ENCODE peak calls at places on chromosomes 7 and 10, in nine cellular contexts. One of them, this sample, is unnamed.

GRCh38 chr7:112422842-112423496 is 27.3 kb upstream of the IFRD1 start:
- DNase-seq in pancreas: peak; percentile 92
- DNase-seq in PC-9: peak; percentile 97
- DNase-seq in cardiac muscle cell: peak; percentile 12
- DNase-seq in breast epithelium: peak; percentile 95
- DNase-seq in effector memory CD4-positive, alpha-beta T cell: no peak
- DNase-seq in left lung: no peak
- DNase-seq in CD8-positive, alpha-beta memory T cell: no peak
- DNase-seq in adrenal gland: peak; percentile 95
- DNase-seq in this sample: peak; percentile 75

GRCh38 chr7:36315309-36315948 is 74.2 kb upstream of the ANLN start:
- DNase-seq in pancreas: no peak
- DNase-seq in PC-9: no peak
- DNase-seq in cardiac muscle cell: no peak
- DNase-seq in breast epithelium: no peak
- DNase-seq in effector memory CD4-positive, alpha-beta T cell: no peak
- DNase-seq in left lung: no peak
- DNase-seq in CD8-positive, alpha-beta memory T cell: no peak
- DNase-seq in adrenal gland: no peak
- DNase-seq in this sample: peak; percentile 46

GRCh38 chr7:99404977-99405320 is 3.4 kb downstream of the PDAP1 start:
- DNase-seq in pancreas: no peak
- DNase-seq in PC-9: no peak
- DNase-seq in cardiac muscle cell: no peak
- DNase-seq in breast epithelium: no peak
- DNase-seq in effector memory CD4-positive, alpha-beta T cell: no peak
- DNase-seq in left lung: no peak
- DNase-seq in CD8-positive, alpha-beta memory T cell: no peak
- DNase-seq in adrenal gland: no peak
- DNase-seq in this sample: no peak

GRCh38 chr10:120475844-120476791 is 19.1 kb downstream of the PLPP4 start:
- DNase-seq in pancreas: no peak
- DNase-seq in PC-9: no peak
- DNase-seq in cardiac muscle cell: no peak
- DNase-seq in breast epithelium: no peak
- DNase-seq in effector memory CD4-positive, alpha-beta T cell: no peak
- DNase-seq in left lung: no peak
- DNase-seq in CD8-positive, alpha-beta memory T cell: no peak
- DNase-seq in adrenal gland: no peak
- DNase-seq in this sample: no peak

GRCh38 chr7:119783799-119784198 is 489.2 kb upstream of the KCND2 start:
- DNase-seq in pancreas: peak; percentile 14
- DNase-seq in PC-9: no peak
- DNase-seq in cardiac muscle cell: peak; percentile 67
- DNase-seq in breast epithelium: no peak
- DNase-seq in effector memory CD4-positive, alpha-beta T cell: no peak
- DNase-seq in left lung: no peak
- DNase-seq in CD8-positive, alpha-beta memory T cell: no peak
- DNase-seq in adrenal gland: peak; percentile 49
- DNase-seq in this sample: no peak

GRCh38 chr7:115230882-115231508 is 309.1 kb downstream of the MDFIC start:
- DNase-seq in pancreas: no peak
- DNase-seq in PC-9: peak; percentile 93
- DNase-seq in cardiac muscle cell: peak; percentile 75
- DNase-seq in breast epithelium: no peak
- DNase-seq in effector memory CD4-positive, alpha-beta T cell: no peak
- DNase-seq in left lung: no peak
- DNase-seq in CD8-positive, alpha-beta memory T cell: no peak
- DNase-seq in adrenal gland: no peak
- DNase-seq in this sample: peak; percentile 43

GRCh38 chr10:69703766-69704191 is 73.7 kb downstream of the FAM241B start:
- DNase-seq in pancreas: no peak
- DNase-seq in PC-9: peak; percentile 70
- DNase-seq in cardiac muscle cell: no peak
- DNase-seq in breast epithelium: no peak
- DNase-seq in effector memory CD4-positive, alpha-beta T cell: no peak
- DNase-seq in left lung: no peak
- DNase-seq in CD8-positive, alpha-beta memory T cell: no peak
- DNase-seq in adrenal gland: no peak
- DNase-seq in this sample: no peak

GRCh38 chr7:47100815-47101435 is 481.0 kb downstream of the TNS3 start:
- DNase-seq in pancreas: peak; percentile 61
- DNase-seq in PC-9: peak; percentile 61
- DNase-seq in cardiac muscle cell: peak; percentile 54
- DNase-seq in breast epithelium: no peak
- DNase-seq in effector memory CD4-positive, alpha-beta T cell: no peak
- DNase-seq in left lung: peak; percentile 72
- DNase-seq in CD8-positive, alpha-beta memory T cell: no peak
- DNase-seq in adrenal gland: peak; percentile 75
- DNase-seq in this sample: peak; percentile 38

GRCh38 chr7:2689951-2690705 is 2.1 kb downstream of the AMZ1 start:
- DNase-seq in pancreas: no peak
- DNase-seq in PC-9: no peak
- DNase-seq in cardiac muscle cell: no peak
- DNase-seq in breast epithelium: no peak
- DNase-seq in effector memory CD4-positive, alpha-beta T cell: no peak
- DNase-seq in left lung: no peak
- DNase-seq in CD8-positive, alpha-beta memory T cell: no peak
- DNase-seq in adrenal gland: no peak
- DNase-seq in this sample: no peak

GRCh38 chr10:25059990-25060389 is 43.6 kb downstream of the THNSL1 start:
- DNase-seq in pancreas: peak; percentile 50
- DNase-seq in PC-9: peak; percentile 88
- DNase-seq in cardiac muscle cell: no peak
- DNase-seq in breast epithelium: no peak
- DNase-seq in effector memory CD4-positive, alpha-beta T cell: no peak
- DNase-seq in left lung: peak; percentile 81
- DNase-seq in CD8-positive, alpha-beta memory T cell: no peak
- DNase-seq in adrenal gland: peak; percentile 72
- DNase-seq in this sample: peak; percentile 63

GRCh38 chr10:113056468-113057021 is 106.5 kb downstream of the TCF7L2 start:
- DNase-seq in pancreas: no peak
- DNase-seq in PC-9: no peak
- DNase-seq in cardiac muscle cell: no peak
- DNase-seq in breast epithelium: no peak
- DNase-seq in effector memory CD4-positive, alpha-beta T cell: no peak
- DNase-seq in left lung: no peak
- DNase-seq in CD8-positive, alpha-beta memory T cell: no peak
- DNase-seq in adrenal gland: no peak
- DNase-seq in this sample: no peak

GRCh38 chr7:138587485-138587884 is 113.7 kb downstream of the SVOPL start:
- DNase-seq in pancreas: no peak
- DNase-seq in PC-9: no peak
- DNase-seq in cardiac muscle cell: no peak
- DNase-seq in breast epithelium: no peak
- DNase-seq in effector memory CD4-positive, alpha-beta T cell: no peak
- DNase-seq in left lung: no peak
- DNase-seq in CD8-positive, alpha-beta memory T cell: no peak
- DNase-seq in adrenal gland: no peak
- DNase-seq in this sample: no peak

GRCh38 chr10:97974108-97974507 is 56.3 kb downstream of the CRTAC1 start:
- DNase-seq in pancreas: no peak
- DNase-seq in PC-9: no peak
- DNase-seq in cardiac muscle cell: no peak
- DNase-seq in breast epithelium: no peak
- DNase-seq in effector memory CD4-positive, alpha-beta T cell: no peak
- DNase-seq in left lung: no peak
- DNase-seq in CD8-positive, alpha-beta memory T cell: no peak
- DNase-seq in adrenal gland: no peak
- DNase-seq in this sample: no peak

GRCh38 chr10:97975598-97975997 is 54.8 kb downstream of the CRTAC1 start:
- DNase-seq in pancreas: no peak
- DNase-seq in PC-9: no peak
- DNase-seq in cardiac muscle cell: no peak
- DNase-seq in breast epithelium: no peak
- DNase-seq in effector memory CD4-positive, alpha-beta T cell: no peak
- DNase-seq in left lung: no peak
- DNase-seq in CD8-positive, alpha-beta memory T cell: no peak
- DNase-seq in adrenal gland: no peak
- DNase-seq in this sample: no peak

GRCh38 chr10:97969538-97969937 is 60.9 kb downstream of the CRTAC1 start:
- DNase-seq in pancreas: no peak
- DNase-seq in PC-9: no peak
- DNase-seq in cardiac muscle cell: no peak
- DNase-seq in breast epithelium: no peak
- DNase-seq in effector memory CD4-positive, alpha-beta T cell: no peak
- DNase-seq in left lung: no peak
- DNase-seq in CD8-positive, alpha-beta memory T cell: no peak
- DNase-seq in adrenal gland: no peak
- DNase-seq in this sample: no peak

GRCh38 chr10:97977673-97978072 is 52.7 kb downstream of the CRTAC1 start:
- DNase-seq in pancreas: no peak
- DNase-seq in PC-9: no peak
- DNase-seq in cardiac muscle cell: no peak
- DNase-seq in breast epithelium: no peak
- DNase-seq in effector memory CD4-positive, alpha-beta T cell: no peak
- DNase-seq in left lung: no peak
- DNase-seq in CD8-positive, alpha-beta memory T cell: no peak
- DNase-seq in adrenal gland: no peak
- DNase-seq in this sample: no peak

GRCh38 chr10:97974526-97975525 is 55.6 kb downstream of the CRTAC1 start:
- DNase-seq in pancreas: no peak
- DNase-seq in PC-9: no peak
- DNase-seq in cardiac muscle cell: peak; percentile 20
- DNase-seq in breast epithelium: no peak
- DNase-seq in effector memory CD4-positive, alpha-beta T cell: no peak
- DNase-seq in left lung: peak; percentile 69
- DNase-seq in CD8-positive, alpha-beta memory T cell: no peak
- DNase-seq in adrenal gland: no peak
- DNase-seq in this sample: no peak
- H3K27me3 ChIP-seq in pancreas: peaks cover 19% of the 10 kb centered on the region
- H3K27me3 ChIP-seq in PC-9: peaks cover 98% of the 10 kb centered on the region
- H3K27me3 ChIP-seq in cardiac muscle cell: peaks cover 99% of the 10 kb centered on the region
- H3K27me3 ChIP-seq in breast epithelium: peaks cover 43% of the 10 kb centered on the region
- H3K27me3 ChIP-seq in effector memory CD4-positive, alpha-beta T cell: peaks cover 2% of the 10 kb centered on the region
- H3K27me3 ChIP-seq in left lung: peaks cover 19% of the 10 kb centered on the region
- H3K27me3 ChIP-seq in CD8-positive, alpha-beta memory T cell: peaks cover 22% of the 10 kb centered on the region
- H3K27me3 ChIP-seq in adrenal gland: peaks cover 40% of the 10 kb centered on the region
- H3K27me3 ChIP-seq in this sample: peaks cover 12% of the 10 kb centered on the region

GRCh38 chr10:42490368-42490767 is 148.0 kb downstream of the ZNF33B start:
- DNase-seq in pancreas: no peak
- DNase-seq in PC-9: no peak
- DNase-seq in cardiac muscle cell: no peak
- DNase-seq in breast epithelium: no peak
- DNase-seq in effector memory CD4-positive, alpha-beta T cell: no peak
- DNase-seq in left lung: no peak
- DNase-seq in CD8-positive, alpha-beta memory T cell: no peak
- DNase-seq in adrenal gland: no peak
- DNase-seq in this sample: no peak

GRCh38 chr10:42491801-42492200 is 146.6 kb downstream of the ZNF33B start:
- DNase-seq in pancreas: no peak
- DNase-seq in PC-9: no peak
- DNase-seq in cardiac muscle cell: no peak
- DNase-seq in breast epithelium: no peak
- DNase-seq in effector memory CD4-positive, alpha-beta T cell: no peak
- DNase-seq in left lung: no peak
- DNase-seq in CD8-positive, alpha-beta memory T cell: no peak
- DNase-seq in adrenal gland: no peak
- DNase-seq in this sample: no peak

GRCh38 chr10:42491001-42491592 is 147.3 kb downstream of the ZNF33B start:
- DNase-seq in pancreas: no peak
- DNase-seq in PC-9: no peak
- DNase-seq in cardiac muscle cell: no peak
- DNase-seq in breast epithelium: no peak
- DNase-seq in effector memory CD4-positive, alpha-beta T cell: no peak
- DNase-seq in left lung: no peak
- DNase-seq in CD8-positive, alpha-beta memory T cell: no peak
- DNase-seq in adrenal gland: no peak
- DNase-seq in this sample: no peak

DNA sequence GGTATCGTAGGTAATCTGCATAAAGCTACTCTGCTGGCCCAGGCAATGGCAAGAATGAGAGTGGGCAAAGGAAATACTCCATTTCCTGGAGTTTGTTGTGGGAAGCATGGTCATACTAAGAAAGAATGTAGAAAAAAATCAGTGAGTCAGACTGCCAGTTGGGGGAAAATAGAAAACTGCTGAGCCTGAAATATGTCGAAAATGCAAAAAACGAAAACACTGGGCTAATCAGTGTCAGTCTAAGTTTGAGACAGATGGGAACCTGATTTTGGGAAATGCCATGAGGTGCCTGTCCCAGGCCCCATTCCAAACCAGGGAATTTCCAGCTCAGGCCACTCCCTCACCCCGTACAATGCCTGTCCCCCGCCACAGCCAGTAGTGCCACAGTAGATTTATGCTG is 150.0 kb downstream of the ZNF33B start:
- DNase-seq in pancreas: no peak
- DNase-seq in PC-9: peak; percentile 34
- DNase-seq in cardiac muscle cell: no peak
- DNase-seq in breast epithelium: no peak
- DNase-seq in effector memory CD4-positive, alpha-beta T cell: no peak
- DNase-seq in left lung: no peak
- DNase-seq in CD8-positive, alpha-beta memory T cell: no peak
- DNase-seq in adrenal gland: no peak
- DNase-seq in this sample: no peak
- H3K27me3 ChIP-seq in pancreas: no peaks in the 10 kb centered on the region
- H3K27me3 ChIP-seq in PC-9: peaks cover under 1% of the 10 kb centered on the region
- H3K27me3 ChIP-seq in cardiac muscle cell: no peaks in the 10 kb centered on the region
- H3K27me3 ChIP-seq in breast epithelium: no peaks in the 10 kb centered on the region
- H3K27me3 ChIP-seq in effector memory CD4-positive, alpha-beta T cell: no peaks in the 10 kb centered on the region
- H3K27me3 ChIP-seq in left lung: no peaks in the 10 kb centered on the region
- H3K27me3 ChIP-seq in CD8-positive, alpha-beta memory T cell: no peaks in the 10 kb centered on the region
- H3K27me3 ChIP-seq in adrenal gland: no peaks in the 10 kb centered on the region
- H3K27me3 ChIP-seq in this sample: peaks cover 6% of the 10 kb centered on the region

GRCh38 chr7:24757799-24758275 is 573 bp upstream of the GSDME start:
- DNase-seq in pancreas: no peak
- DNase-seq in PC-9: peak; percentile 56
- DNase-seq in cardiac muscle cell: peak; percentile 18
- DNase-seq in breast epithelium: no peak
- DNase-seq in effector memory CD4-positive, alpha-beta T cell: no peak
- DNase-seq in left lung: no peak
- DNase-seq in CD8-positive, alpha-beta memory T cell: no peak
- DNase-seq in adrenal gland: no peak
- DNase-seq in this sample: no peak
- H3K27me3 ChIP-seq in pancreas: no peaks in the 10 kb centered on the region
- H3K27me3 ChIP-seq in PC-9: no peaks in the 10 kb centered on the region
- H3K27me3 ChIP-seq in cardiac muscle cell: peaks cover 25% of the 10 kb centered on the region
- H3K27me3 ChIP-seq in breast epithelium: no peaks in the 10 kb centered on the region
- H3K27me3 ChIP-seq in effector memory CD4-positive, alpha-beta T cell: peaks cover 17% of the 10 kb centered on the region
- H3K27me3 ChIP-seq in left lung: peaks cover 3% of the 10 kb centered on the region
- H3K27me3 ChIP-seq in CD8-positive, alpha-beta memory T cell: peaks cover 31% of the 10 kb centered on the region
- H3K27me3 ChIP-seq in adrenal gland: no peaks in the 10 kb centered on the region
- H3K27me3 ChIP-seq in this sample: no peaks in the 10 kb centered on the region

DNA sequence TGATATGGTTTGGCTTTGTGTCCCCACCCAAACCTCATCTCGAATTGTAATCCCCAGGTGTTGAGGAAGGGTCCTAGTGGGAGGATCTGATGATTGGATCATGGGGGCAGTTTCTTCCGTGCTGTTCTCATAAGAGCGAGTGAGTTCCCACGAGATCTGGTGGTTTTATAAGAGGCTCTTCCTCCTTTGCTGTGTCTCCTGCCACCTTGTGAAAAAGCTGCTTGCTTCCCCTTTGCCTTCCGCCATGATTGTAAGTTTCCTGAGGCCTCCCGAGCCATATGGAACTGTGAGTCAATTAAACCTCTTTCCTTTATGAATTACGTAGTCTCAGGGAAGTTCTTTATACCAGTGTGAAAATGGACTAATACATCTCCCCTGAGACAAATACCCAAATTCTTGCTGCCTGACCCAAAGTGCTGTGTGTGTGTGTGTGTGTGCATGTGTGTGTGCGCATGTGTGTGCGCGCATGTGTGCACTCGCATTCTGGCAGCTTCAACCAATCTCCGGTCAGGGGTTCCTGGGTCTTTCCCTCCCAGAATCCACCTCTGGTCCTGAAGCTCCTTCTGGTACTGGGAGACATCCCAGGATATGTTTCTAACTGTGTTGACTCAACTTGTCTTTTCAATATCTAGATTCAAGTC is 98.1 kb upstream of the LRRC4 start:
- DNase-seq in pancreas: no peak
- DNase-seq in PC-9: no peak
- DNase-seq in cardiac muscle cell: no peak
- DNase-seq in breast epithelium: no peak
- DNase-seq in effector memory CD4-positive, alpha-beta T cell: no peak
- DNase-seq in left lung: no peak
- DNase-seq in CD8-positive, alpha-beta memory T cell: no peak
- DNase-seq in adrenal gland: no peak
- DNase-seq in this sample: no peak
- H3K27me3 ChIP-seq in pancreas: no peaks in the 10 kb centered on the region
- H3K27me3 ChIP-seq in PC-9: peaks cover 24% of the 10 kb centered on the region
- H3K27me3 ChIP-seq in cardiac muscle cell: peaks cover 54% of the 10 kb centered on the region
- H3K27me3 ChIP-seq in breast epithelium: peaks cover 5% of the 10 kb centered on the region
- H3K27me3 ChIP-seq in effector memory CD4-positive, alpha-beta T cell: peaks cover 5% of the 10 kb centered on the region
- H3K27me3 ChIP-seq in left lung: peaks cover 9% of the 10 kb centered on the region
- H3K27me3 ChIP-seq in CD8-positive, alpha-beta memory T cell: no peaks in the 10 kb centered on the region
- H3K27me3 ChIP-seq in adrenal gland: peaks cover 13% of the 10 kb centered on the region
- H3K27me3 ChIP-seq in this sample: peaks cover 54% of the 10 kb centered on the region